ENCODE peak calls at places on chromosomes 7 and 10, in nine cellular contexts. One of them, this sample, is unnamed.

GRCh38 chr7:95687759-95688343 is 84.5 kb upstream of the DYNC1I1 start:
- DNase-seq in MM.1S: peak
- DNase-seq in lower lobe of right lung: no peak
- DNase-seq in type B pancreatic cell: no peak
- DNase-seq in heart left ventricle: no peak
- DNase-seq in AG04449: no peak
- DNase-seq in AG09319: no peak
- DNase-seq in ascending aorta: no peak
- DNase-seq in kidney: no peak
- DNase-seq in this sample: peak

GRCh38 chr7:99173787-99174186 is 29.9 kb upstream of the SMURF1 start:
- DNase-seq in lower lobe of right lung: peak
- DNase-seq in AG09319: no peak
- DNase-seq in type B pancreatic cell: no peak
- DNase-seq in ascending aorta: no peak
- DNase-seq in MM.1S: no peak
- DNase-seq in heart left ventricle: no peak
- DNase-seq in AG04449: no peak
- DNase-seq in kidney: no peak
- DNase-seq in this sample: no peak

GRCh38 chr10:96695366-96695765 is 24.9 kb downstream of the PIK3AP1 start:
- DNase-seq in heart left ventricle: no peak
- DNase-seq in type B pancreatic cell: no peak
- DNase-seq in AG09319: no peak
- DNase-seq in lower lobe of right lung: no peak
- DNase-seq in MM.1S: peak
- DNase-seq in ascending aorta: no peak
- DNase-seq in AG04449: no peak
- DNase-seq in kidney: no peak
- DNase-seq in this sample: no peak

GRCh38 chr10:71584902-71585578 is 134.5 kb downstream of the C10orf105 start:
- DNase-seq in type B pancreatic cell: no peak
- DNase-seq in kidney: peak
- DNase-seq in AG04449: no peak
- DNase-seq in ascending aorta: no peak
- DNase-seq in heart left ventricle: no peak
- DNase-seq in lower lobe of right lung: no peak
- DNase-seq in AG09319: no peak
- DNase-seq in MM.1S: no peak
- DNase-seq in this sample: no peak

GRCh38 chr10:132313305-132313704 is 5.6 kb upstream of the STK32C start:
- DNase-seq in heart left ventricle: no peak
- DNase-seq in kidney: no peak
- DNase-seq in MM.1S: no peak
- DNase-seq in AG04449: no peak
- DNase-seq in AG09319: no peak
- DNase-seq in ascending aorta: no peak
- DNase-seq in type B pancreatic cell: no peak
- DNase-seq in lower lobe of right lung: no peak
- DNase-seq in this sample: no peak

GRCh38 chr7:30986738-30987137 is 23.0 kb downstream of the GHRHR start:
- DNase-seq in ascending aorta: no peak
- DNase-seq in MM.1S: no peak
- DNase-seq in type B pancreatic cell: no peak
- DNase-seq in AG09319: no peak
- DNase-seq in heart left ventricle: no peak
- DNase-seq in AG04449: no peak
- DNase-seq in lower lobe of right lung: no peak
- DNase-seq in kidney: no peak
- DNase-seq in this sample: no peak

GRCh38 chr10:112628951-112629604 is 182.1 kb downstream of the VTI1A start:
- DNase-seq in lower lobe of right lung: no peak
- DNase-seq in AG09319: no peak
- DNase-seq in AG04449: no peak
- DNase-seq in type B pancreatic cell: no peak
- DNase-seq in heart left ventricle: no peak
- DNase-seq in MM.1S: no peak
- DNase-seq in kidney: no peak
- DNase-seq in ascending aorta: no peak
- DNase-seq in this sample: no peak

GRCh38 chr10:133176546-133176945 is 16.5 kb downstream of the KNDC1 start:
- DNase-seq in heart left ventricle: no peak
- DNase-seq in AG04449: no peak
- DNase-seq in AG09319: no peak
- DNase-seq in ascending aorta: no peak
- DNase-seq in type B pancreatic cell: no peak
- DNase-seq in MM.1S: no peak
- DNase-seq in lower lobe of right lung: no peak
- DNase-seq in kidney: no peak
- DNase-seq in this sample: no peak

GRCh38 chr10:12799746-12800145 is 201.8 kb downstream of the CCDC3 start:
- DNase-seq in MM.1S: no peak
- DNase-seq in lower lobe of right lung: no peak
- DNase-seq in ascending aorta: no peak
- DNase-seq in AG09319: no peak
- DNase-seq in AG04449: no peak
- DNase-seq in type B pancreatic cell: no peak
- DNase-seq in kidney: no peak
- DNase-seq in heart left ventricle: no peak
- DNase-seq in this sample: no peak

GRCh38 chr10:95445837-95446347 is 115.3 kb downstream of the SORBS1 start:
- DNase-seq in lower lobe of right lung: peak
- DNase-seq in MM.1S: peak
- DNase-seq in kidney: no peak
- DNase-seq in AG09319: peak
- DNase-seq in ascending aorta: peak
- DNase-seq in AG04449: peak
- DNase-seq in heart left ventricle: peak
- DNase-seq in type B pancreatic cell: no peak
- DNase-seq in this sample: peak

GRCh38 chr7:90749262-90749661 is 153.1 kb downstream of the CDK14 start:
- DNase-seq in lower lobe of right lung: no peak
- DNase-seq in kidney: no peak
- DNase-seq in MM.1S: no peak
- DNase-seq in heart left ventricle: no peak
- DNase-seq in AG04449: no peak
- DNase-seq in ascending aorta: no peak
- DNase-seq in AG09319: no peak
- DNase-seq in type B pancreatic cell: no peak
- DNase-seq in this sample: no peak

GRCh38 chr7:106367018-106367420 is 82.2 kb upstream of the NAMPT start:
- DNase-seq in heart left ventricle: no peak
- DNase-seq in type B pancreatic cell: no peak
- DNase-seq in AG04449: no peak
- DNase-seq in lower lobe of right lung: peak
- DNase-seq in kidney: no peak
- DNase-seq in AG09319: no peak
- DNase-seq in ascending aorta: no peak
- DNase-seq in MM.1S: no peak
- DNase-seq in this sample: no peak

GRCh38 chr10:126520918-126521317 is 132.6 kb upstream of the ADAM12 start:
- DNase-seq in AG04449: no peak
- DNase-seq in kidney: no peak
- DNase-seq in heart left ventricle: no peak
- DNase-seq in ascending aorta: no peak
- DNase-seq in AG09319: no peak
- DNase-seq in MM.1S: no peak
- DNase-seq in lower lobe of right lung: no peak
- DNase-seq in type B pancreatic cell: no peak
- DNase-seq in this sample: no peak
- TF ChIP-seq CTCF in AG04449: no peak
- TF ChIP-seq CTCF in kidney: no peak
- TF ChIP-seq CTCF in heart left ventricle: no peak
- TF ChIP-seq CTCF in ascending aorta: no peak
- TF ChIP-seq CTCF in AG09319: no peak
- TF ChIP-seq CTCF in MM.1S: no peak
- TF ChIP-seq CTCF in lower lobe of right lung: no peak
- TF ChIP-seq CTCF in type B pancreatic cell: no peak
- TF ChIP-seq CTCF in this sample: no peak

GRCh38 chr10:73247509-73248258 is 629 bp upstream of the DNAJC9 start:
- DNase-seq in heart left ventricle: no peak
- DNase-seq in lower lobe of right lung: no peak
- DNase-seq in type B pancreatic cell: no peak
- DNase-seq in AG09319: no peak
- DNase-seq in ascending aorta: no peak
- DNase-seq in kidney: no peak
- DNase-seq in MM.1S: peak
- DNase-seq in AG04449: no peak
- DNase-seq in this sample: no peak

GRCh38 chr10:73244866-73245477 is 2.1 kb downstream of the DNAJC9 start:
- DNase-seq in ascending aorta: no peak
- DNase-seq in AG04449: no peak
- DNase-seq in heart left ventricle: no peak
- DNase-seq in type B pancreatic cell: no peak
- DNase-seq in lower lobe of right lung: no peak
- DNase-seq in kidney: no peak
- DNase-seq in MM.1S: peak
- DNase-seq in AG09319: no peak
- DNase-seq in this sample: no peak

GRCh38 chr10:73248259-73248724 is 1.2 kb upstream of the DNAJC9 start:
- DNase-seq in lower lobe of right lung: no peak
- DNase-seq in MM.1S: no peak
- DNase-seq in heart left ventricle: no peak
- DNase-seq in type B pancreatic cell: no peak
- DNase-seq in ascending aorta: no peak
- DNase-seq in AG04449: no peak
- DNase-seq in kidney: no peak
- DNase-seq in AG09319: no peak
- DNase-seq in this sample: no peak

GRCh38 chr10:73246322-73246782 is 703 bp downstream of the DNAJC9 start:
- DNase-seq in kidney: no peak
- DNase-seq in AG09319: no peak
- DNase-seq in type B pancreatic cell: no peak
- DNase-seq in lower lobe of right lung: no peak
- DNase-seq in MM.1S: peak
- DNase-seq in ascending aorta: no peak
- DNase-seq in AG04449: no peak
- DNase-seq in heart left ventricle: no peak
- DNase-seq in this sample: no peak

GRCh38 chr10:73246783-73247508 is at the start of gene DNAJC9:
- DNase-seq in lower lobe of right lung: peak
- DNase-seq in heart left ventricle: peak
- DNase-seq in type B pancreatic cell: peak
- DNase-seq in AG04449: peak
- DNase-seq in AG09319: peak
- DNase-seq in ascending aorta: peak
- DNase-seq in kidney: peak
- DNase-seq in MM.1S: peak
- DNase-seq in this sample: peak
- TF ChIP-seq CTCF in lower lobe of right lung: no peak
- TF ChIP-seq CTCF in heart left ventricle: peak
- TF ChIP-seq CTCF in type B pancreatic cell: no peak
- TF ChIP-seq CTCF in AG04449: no peak
- TF ChIP-seq CTCF in AG09319: no peak
- TF ChIP-seq CTCF in ascending aorta: no peak
- TF ChIP-seq CTCF in kidney: no peak
- TF ChIP-seq CTCF in MM.1S: no peak
- TF ChIP-seq CTCF in this sample: no peak

DNA sequence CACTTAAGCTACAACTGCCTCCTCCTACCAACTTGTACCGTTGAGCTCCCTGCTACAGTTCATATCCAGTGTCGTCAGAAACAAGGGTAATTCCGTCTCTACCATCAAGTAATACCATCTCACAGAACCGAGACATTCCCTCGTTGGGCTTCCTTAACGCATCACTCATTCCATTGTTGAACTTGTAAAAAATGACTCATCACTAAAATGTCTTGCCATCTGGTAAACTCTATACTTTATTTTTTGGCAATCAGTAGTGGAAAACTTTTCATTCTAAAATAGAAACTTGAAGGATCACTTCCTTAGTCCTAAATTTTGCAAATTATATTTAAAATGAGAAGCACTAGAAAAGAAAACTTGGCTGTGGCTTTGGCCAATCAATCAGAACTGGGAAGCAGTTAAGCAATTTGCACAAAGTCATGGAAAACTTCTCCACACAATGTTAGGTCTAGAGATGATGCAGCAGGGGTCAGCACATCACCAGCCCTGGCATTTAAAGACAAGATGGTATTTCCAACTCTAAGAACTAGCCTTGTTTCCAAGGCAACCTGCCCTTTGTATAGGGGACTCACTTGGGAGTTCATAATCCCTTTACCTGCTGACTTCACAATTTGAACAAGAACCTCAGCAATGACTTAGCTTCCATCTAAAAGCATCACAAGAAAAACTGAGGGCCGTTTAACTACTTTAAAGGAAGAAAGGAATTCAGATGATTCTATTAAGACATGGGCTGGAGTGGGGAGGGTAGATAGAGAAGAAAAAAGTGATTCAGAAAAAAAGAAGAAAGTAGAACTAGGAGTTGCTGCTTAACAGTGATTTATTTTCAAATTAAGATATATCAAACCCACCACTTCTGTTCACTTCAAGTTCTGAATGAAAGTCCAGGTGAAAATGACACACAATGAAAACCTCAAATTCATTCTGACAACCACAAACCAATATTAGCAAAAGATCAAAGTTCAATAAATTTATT is 288.1 kb downstream of the PARD3 start:
- DNase-seq in MM.1S: no peak
- DNase-seq in heart left ventricle: no peak
- DNase-seq in AG09319: peak
- DNase-seq in kidney: no peak
- DNase-seq in AG04449: peak
- DNase-seq in type B pancreatic cell: no peak
- DNase-seq in lower lobe of right lung: no peak
- DNase-seq in ascending aorta: no peak
- DNase-seq in this sample: no peak
- TF ChIP-seq CTCF in MM.1S: no peak
- TF ChIP-seq CTCF in heart left ventricle: no peak
- TF ChIP-seq CTCF in AG09319: peak
- TF ChIP-seq CTCF in kidney: peak
- TF ChIP-seq CTCF in AG04449: peak
- TF ChIP-seq CTCF in type B pancreatic cell: no peak
- TF ChIP-seq CTCF in lower lobe of right lung: no peak
- TF ChIP-seq CTCF in ascending aorta: no peak
- TF ChIP-seq CTCF in this sample: no peak

DNA sequence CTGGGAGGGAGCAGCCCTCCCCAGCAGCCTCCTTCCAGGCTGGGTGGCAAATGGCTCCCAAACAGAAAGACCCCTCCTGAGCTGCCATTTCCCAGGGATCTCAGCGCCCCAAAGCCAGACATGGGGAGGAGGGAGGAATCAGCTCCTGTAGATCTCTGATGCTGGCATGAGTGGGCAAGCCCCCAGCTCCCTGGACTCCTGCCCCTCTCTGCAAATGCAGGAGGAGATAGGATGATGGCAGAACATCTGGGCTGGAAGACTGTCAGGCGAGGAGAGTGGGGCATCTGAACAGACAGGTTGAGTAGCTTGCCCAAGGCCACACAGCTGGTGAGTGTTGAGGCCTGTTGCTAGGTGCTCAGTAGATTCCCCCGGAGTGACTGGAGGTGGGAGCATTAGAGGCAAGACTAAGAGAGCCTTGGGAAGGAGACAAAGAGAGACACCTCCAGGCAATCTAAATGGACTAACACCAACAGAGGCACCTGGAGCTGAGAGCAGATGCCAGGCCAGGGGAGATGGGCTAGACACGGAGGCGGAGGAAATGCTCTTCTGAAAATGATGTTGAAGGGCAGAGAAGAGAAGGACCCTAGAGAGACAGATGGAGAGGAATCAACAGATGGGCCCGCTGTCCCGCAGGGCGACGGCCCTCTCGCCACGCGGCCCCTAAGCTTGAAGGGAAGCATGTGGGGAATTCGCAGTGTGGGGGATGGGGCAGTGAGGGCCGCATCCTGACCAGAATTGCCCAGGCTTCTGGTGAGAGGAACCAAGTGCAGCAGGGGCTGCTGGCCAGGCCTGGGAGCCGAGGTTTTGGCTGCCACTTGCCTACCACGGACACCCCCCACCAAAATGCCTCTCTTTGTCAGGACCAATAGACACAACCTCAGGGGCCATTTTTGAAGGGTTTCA is 84.8 kb upstream of the LRRC4 start:
- DNase-seq in ascending aorta: no peak
- DNase-seq in AG04449: no peak
- DNase-seq in AG09319: no peak
- DNase-seq in MM.1S: no peak
- DNase-seq in kidney: no peak
- DNase-seq in type B pancreatic cell: peak
- DNase-seq in lower lobe of right lung: no peak
- DNase-seq in heart left ventricle: no peak
- DNase-seq in this sample: no peak
- TF ChIP-seq CTCF in ascending aorta: no peak
- TF ChIP-seq CTCF in AG04449: no peak
- TF ChIP-seq CTCF in AG09319: no peak
- TF ChIP-seq CTCF in MM.1S: no peak
- TF ChIP-seq CTCF in kidney: no peak
- TF ChIP-seq CTCF in type B pancreatic cell: no peak
- TF ChIP-seq CTCF in lower lobe of right lung: no peak
- TF ChIP-seq CTCF in heart left ventricle: no peak
- TF ChIP-seq CTCF in this sample: no peak

This sample was measured in nephron progenitor cell.